ENCODE peak calls at places on chromosomes 5 and 9, in eight cellular contexts. X is astrocyte; E is transverse colon; R is HEK293T; Y is NCI-H1048; T is Caki2; W is activated T-cell treated with anti-CD3 and anti-CD28 coated beads, Interleukin-2, amount 50 U/mL, for 72 hours; F is hippocampal formation. B is an unnamed sample.

GRCh38 chr9:93036887-93037475 is 21.5 kb upstream of the SUSD3 start:
- DNase-seq in X (no peak), E (no peak), R (no peak), Y (no peak), T (no peak), W (no peak), F (no peak), B (no peak)

GRCh38 chr9:71213633-71214032 is 92.2 kb upstream of the TRPM3 start:
- DNase-seq in X (no peak), E (no peak), R (no peak), Y (no peak), T (no peak), W (no peak), F (no peak), B (no peak)

GRCh38 chr5:6750142-6750840 is 37.1 kb downstream of the TENT4A start:
- DNase-seq in X (no peak), E (no peak), R (no peak), Y (no peak), T (no peak), W (no peak), F (no peak), B (no peak)

GRCh38 chr5:132427285-132428146 is 58.0 kb downstream of the SLC22A5 start:
- DNase-seq in X (no peak), E (peak), R (no peak), Y (no peak), T (no peak), W (peak), F (peak), B (no peak)

GRCh38 chr5:38528162-38528703 is 28.2 kb downstream of the LIFR start:
- DNase-seq in X (no peak), E (no peak), R (no peak), Y (no peak), T (no peak), W (no peak), F (no peak), B (no peak)

GRCh38 chr9:137480686-137481683 is 21.9 kb upstream of the NSMF start:
- DNase-seq in X (no peak), E (no peak), R (no peak), Y (no peak), T (no peak), W (no peak), F (no peak), B (no peak)

GRCh38 chr9:136808781-136809158 is 1.0 kb downstream of the RABL6 start:
- DNase-seq in X (peak), E (no peak), R (no peak), Y (no peak), T (no peak), W (no peak), F (no peak), B (no peak)

GRCh38 chr9:37963936-37964739 is 60.2 kb upstream of the SLC25A51 start:
- DNase-seq in X (peak), E (peak), R (no peak), Y (peak), T (peak), W (no peak), F (peak), B (no peak)

GRCh38 chr9:113973226-113973625 is 97.1 kb downstream of the ZNF618 start:
- DNase-seq in X (no peak), E (no peak), R (no peak), Y (no peak), T (no peak), W (no peak), F (no peak), B (no peak)

GRCh38 chr9:121551985-121552753 is 52.5 kb upstream of the GGTA1 start:
- DNase-seq in X (no peak), E (no peak), R (no peak), Y (no peak), T (no peak), W (no peak), F (peak), B (no peak)

GRCh38 chr5:97071993-97072392 is 70.4 kb downstream of the LIX1 start:
- DNase-seq in X (no peak), E (no peak), R (no peak), Y (no peak), T (no peak), W (no peak), F (no peak), B (no peak)

GRCh38 chr9:134237630-134238265 is 73.4 kb upstream of the RNU6ATAC start:
- DNase-seq in X (no peak), E (no peak), R (no peak), Y (no peak), T (no peak), W (no peak), F (no peak), B (no peak)

GRCh38 chr5:91706785-91707520 is 323.8 kb upstream of the ARRDC3 start:
- DNase-seq in X (peak), E (no peak), R (no peak), Y (no peak), T (no peak), W (no peak), F (no peak), B (peak)

GRCh38 chr9:68567565-68567964 is 26.9 kb upstream of the TMEM252 start:
- DNase-seq in X (no peak), E (no peak), R (no peak), Y (no peak), T (no peak), W (no peak), F (no peak), B (no peak)

GRCh38 chr9:29063031-29063430 is 1489.8 kb upstream of the C9orf72 start:
- DNase-seq in X (no peak), E (no peak), R (no peak), Y (no peak), T (no peak), W (no peak), F (no peak), B (no peak)

GRCh38 chr9:89247431-89248370 is 63.3 kb upstream of the CKS2 start:
- DNase-seq in X (peak), E (no peak), R (no peak), Y (no peak), T (no peak), W (no peak), F (no peak), B (no peak)

GRCh38 chr9:35048521-35048920 is 23.9 kb downstream of the VCP start:
- DNase-seq in X (peak), E (no peak), R (no peak), Y (no peak), T (no peak), W (no peak), F (no peak), B (no peak)

GRCh38 chr5:58358436-58358835 is 101.5 kb downstream of the PLK2 start:
- DNase-seq in X (no peak), E (no peak), R (no peak), Y (no peak), T (no peak), W (no peak), F (no peak), B (no peak)

GRCh38 chr5:123422433-123423277 is 548 bp downstream of the CEP120 start:
- DNase-seq in X (peak), E (no peak), R (peak), Y (no peak), T (peak), W (no peak), F (peak), B (no peak)

GRCh38 chr5:43602456-43602817 is 543 bp upstream of the NNT start:
- DNase-seq in X (peak), E (peak), R (peak), Y (no peak), T (peak), W (peak), F (no peak), B (no peak)

B was measured in SK-N-MC.